ENCODE peak calls at places on chromosomes 7 and 10, in eight cellular contexts. E is cardiac muscle cell; K is foreskin keratinocyte; O is A549; A is CD8-positive, alpha-beta memory T cell; H is IMR-90; D is H9; I is prostate gland. Y is an unnamed sample.
A peak's percentile ranks its signal among the peaks of the same experiment; 100 is the strongest.

GRCh38 chr10:49161411-49161997 is 26.7 kb downstream of the TMEM273 start:
- DNase-seq in E (peak; percentile 56), K (no peak), O (peak; percentile 44), A (no peak), H (peak; percentile 83), D (peak; percentile 42), I (no peak), Y (peak; percentile 69)

GRCh38 chr10:115659616-115660015 is 566.5 kb downstream of the ATRNL1 start:
- DNase-seq in E (no peak), K (no peak), O (no peak), A (no peak), H (no peak), D (no peak), I (no peak), Y (no peak)

GRCh38 chr10:33273295-33274002 is 61.0 kb downstream of the NRP1 start:
- DNase-seq in E (peak; percentile 8), K (peak; percentile 79), O (peak; percentile 98), A (no peak), H (peak; percentile 96), D (peak; percentile 33), I (peak; percentile 90), Y (peak; percentile 80)

GRCh38 chr7:16026253-16027020 is 340.0 kb upstream of the MEOX2 start:
- DNase-seq in E (no peak), K (no peak), O (no peak), A (no peak), H (peak; percentile 84), D (no peak), I (no peak), Y (no peak)

GRCh38 chr10:113108180-113108835 is 158.3 kb downstream of the TCF7L2 start:
- DNase-seq in E (peak; percentile 33), K (no peak), O (peak; percentile 55), A (peak; percentile 11), H (no peak), D (peak; percentile 88), I (no peak), Y (no peak)

GRCh38 chr10:69123306-69123746 is 652 bp upstream of the VPS26A start:
- DNase-seq in E (peak; percentile 83), K (no peak), O (peak; percentile 77), A (no peak), H (peak; percentile 71), D (no peak), I (peak; percentile 46), Y (peak; percentile 90)

GRCh38 chr10:52637592-52637991 is 135.0 kb downstream of the MBL2 start:
- DNase-seq in E (no peak), K (no peak), O (peak; percentile 35), A (no peak), H (no peak), D (no peak), I (no peak), Y (no peak)

GRCh38 chr10:34489973-34490372 is 325.1 kb downstream of the PARD3 start:
- DNase-seq in E (no peak), K (peak; percentile 83), O (peak; percentile 73), A (no peak), H (peak; percentile 64), D (no peak), I (no peak), Y (peak; percentile 80)

GRCh38 chr10:46255696-46256355 is 31.0 kb upstream of the ANTXRL start:
- DNase-seq in E (peak; percentile 71), K (no peak), O (peak; percentile 75), A (peak; percentile 23), H (peak; percentile 12), D (peak; percentile 84), I (no peak), Y (no peak)

GRCh38 chr10:132837905-132838304 is 52.0 kb upstream of the NKX6-2 start:
- DNase-seq in E (no peak), K (no peak), O (no peak), A (no peak), H (no peak), D (peak; percentile 33), I (no peak), Y (peak; percentile 86)

GRCh38 chr10:29635711-29636144 is 957 bp upstream of the SVIL start:
- DNase-seq in E (peak; percentile 87), K (no peak), O (peak; percentile 38), A (no peak), H (peak; percentile 18), D (peak; percentile 59), I (no peak), Y (no peak)

GRCh38 chr10:16788778-16789177 is 28.4 kb downstream of the RSU1 start:
- DNase-seq in E (no peak), K (no peak), O (no peak), A (no peak), H (no peak), D (no peak), I (no peak), Y (no peak)

GRCh38 chr7:150972094-150972493 is 6.0 kb downstream of the KCNH2 start:
- DNase-seq in E (no peak), K (no peak), O (no peak), A (no peak), H (peak; percentile 44), D (no peak), I (no peak), Y (no peak)

GRCh38 chr10:31318382-31318853 is 598 bp upstream of the ZEB1 start:
- DNase-seq in E (peak; percentile 47), K (peak; percentile 42), O (peak; percentile 64), A (peak; percentile 60), H (peak; percentile 80), D (peak; percentile 44), I (peak; percentile 50), Y (peak; percentile 96)

GRCh38 chr7:78912781-78913180 is 540.7 kb downstream of the MAGI2 start:
- DNase-seq in E (no peak), K (no peak), O (no peak), A (no peak), H (peak; percentile 54), D (no peak), I (no peak), Y (no peak)

GRCh38 chr10:114103286-114103685 is 59.6 kb downstream of the ADRB1 start:
- DNase-seq in E (peak; percentile 57), K (peak; percentile 24), O (peak; percentile 74), A (no peak), H (peak; percentile 67), D (no peak), I (peak; percentile 34), Y (peak; percentile 70)

GRCh38 chr10:75319274-75319673 is 82.3 kb downstream of the ZNF503 start:
- DNase-seq in E (no peak), K (no peak), O (no peak), A (no peak), H (no peak), D (no peak), I (no peak), Y (no peak)

GRCh38 chr10:130578532-130579289 is 442.5 kb downstream of the GLRX3 start:
- DNase-seq in E (no peak), K (no peak), O (no peak), A (no peak), H (no peak), D (no peak), I (no peak), Y (no peak)

GRCh38 chr10:11162828-11163599 is 145.3 kb downstream of the CELF2 start:
- DNase-seq in E (peak; percentile 69), K (no peak), O (no peak), A (peak; percentile 71), H (no peak), D (no peak), I (no peak), Y (no peak)

GRCh38 chr7:46315891-46316290 is 394.8 kb upstream of the IGFBP3 start:
- DNase-seq in E (no peak), K (peak; percentile 59), O (no peak), A (no peak), H (peak; percentile 66), D (no peak), I (peak; percentile 31), Y (no peak)

GRCh38 chr10:29689001-29689400 is 54.2 kb upstream of the SVIL start:
- DNase-seq in E (no peak), K (peak; percentile 45), O (peak; percentile 23), A (no peak), H (peak; percentile 84), D (no peak), I (no peak), Y (peak; percentile 94)

GRCh38 chr10:117536862-117537435 is 5.6 kb upstream of the EMX2 start:
- DNase-seq in E (no peak), K (no peak), O (no peak), A (no peak), H (no peak), D (peak; percentile 59), I (no peak), Y (no peak)

GRCh38 chr10:50566150-50566549 is 57.6 kb downstream of the SGMS1 start:
- DNase-seq in E (no peak), K (no peak), O (no peak), A (no peak), H (no peak), D (no peak), I (no peak), Y (no peak)
- H3K4me1 ChIP-seq in E (no peaks in the 10 kb centered on the region), K (no peaks in the 10 kb centered on the region), O (peaks cover 6% of the 10 kb centered on the region), A (no peaks in the 10 kb centered on the region), H (peaks cover 2% of the 10 kb centered on the region), D (peaks cover 18% of the 10 kb centered on the region), I (no peaks in the 10 kb centered on the region), Y (peaks cover 7% of the 10 kb centered on the region)

DNA sequence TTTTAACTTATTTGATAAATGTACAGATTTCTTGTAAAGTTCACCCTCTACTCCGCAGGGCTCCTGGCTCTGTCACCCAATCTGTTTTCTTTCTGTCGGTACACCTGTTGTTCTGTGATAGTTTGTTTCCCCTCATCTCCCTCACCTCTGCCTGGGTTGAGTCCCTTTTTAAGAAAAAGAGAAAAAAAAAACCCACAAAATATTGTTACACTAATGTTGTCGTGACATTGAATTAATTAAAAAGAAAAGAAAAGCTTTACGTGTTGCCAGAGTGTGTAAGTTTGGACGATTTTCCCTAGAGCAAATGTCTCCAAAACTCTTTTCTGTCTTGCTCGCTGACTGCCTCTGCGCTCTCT is 3.4 kb downstream of the HMX3 start:
- DNase-seq in E (no peak), K (no peak), O (no peak), A (no peak), H (no peak), D (no peak), I (no peak), Y (no peak)
- H3K4me1 ChIP-seq in E (peaks cover 10% of the 10 kb centered on the region), K (no peaks in the 10 kb centered on the region), O (peaks cover 28% of the 10 kb centered on the region), A (peaks cover 54% of the 10 kb centered on the region), H (peaks cover 2% of the 10 kb centered on the region), D (no peaks in the 10 kb centered on the region), I (peaks cover 5% of the 10 kb centered on the region), Y (no peaks in the 10 kb centered on the region)

DNA sequence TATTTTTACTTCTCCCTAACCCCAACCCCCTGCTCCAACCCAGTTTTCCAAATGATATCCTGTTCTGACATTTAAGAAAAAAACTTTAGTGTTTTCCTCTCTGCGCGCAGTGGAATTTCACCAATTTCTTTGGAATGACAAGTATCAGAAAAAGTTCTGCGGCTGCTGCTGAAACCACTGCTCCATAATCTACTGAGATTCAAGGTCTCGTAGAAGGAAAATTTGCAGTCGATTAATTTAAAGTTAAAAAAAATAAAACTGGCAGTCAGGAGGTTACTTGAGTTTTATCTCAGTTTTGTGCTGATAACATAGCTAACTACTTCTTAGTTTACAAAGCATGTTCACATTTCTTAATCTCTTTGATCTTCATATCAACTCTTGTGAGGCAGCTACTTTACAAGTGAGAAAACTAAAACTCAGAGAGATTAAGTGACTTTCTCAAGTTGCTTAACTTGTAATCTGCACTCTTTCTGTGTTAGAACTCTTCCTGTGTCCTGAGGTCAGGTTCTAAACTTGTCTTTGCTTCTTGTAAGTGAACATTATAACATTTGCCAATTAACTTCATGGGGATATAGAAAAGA is 18.1 kb upstream of the CALD1 start:
- DNase-seq in E (no peak), K (no peak), O (no peak), A (no peak), H (no peak), D (no peak), I (no peak), Y (no peak)
- H3K4me1 ChIP-seq in E (peaks cover 13% of the 10 kb centered on the region), K (no peaks in the 10 kb centered on the region), O (no peaks in the 10 kb centered on the region), A (no peaks in the 10 kb centered on the region), H (peaks cover 8% of the 10 kb centered on the region), D (no peaks in the 10 kb centered on the region), I (no peaks in the 10 kb centered on the region), Y (peaks cover under 1% of the 10 kb centered on the region)

GRCh38 chr10:119310807-119311206 is 103.4 kb downstream of the GRK5 start:
- DNase-seq in E (no peak), K (no peak), O (no peak), A (no peak), H (no peak), D (no peak), I (no peak), Y (no peak)
- H3K4me1 ChIP-seq in E (no peaks in the 10 kb centered on the region), K (peaks cover 28% of the 10 kb centered on the region), O (peaks cover 52% of the 10 kb centered on the region), A (peaks cover 52% of the 10 kb centered on the region), H (peaks cover 35% of the 10 kb centered on the region), D (peaks cover 5% of the 10 kb centered on the region), I (no peaks in the 10 kb centered on the region), Y (peaks cover 28% of the 10 kb centered on the region)